ENCODE peak calls at places on chromosomes 11 and 22, in seven cellular contexts. U is sigmoid colon; S is right cardiac atrium; V is mammary epithelial cell; I is effector memory CD4-positive, alpha-beta T cell; H is naive thymus-derived CD4-positive, alpha-beta T cell; C is tibial nerve. Y is an unnamed sample.

GRCh38 chr22:44220727-44221680 is 40.3 kb downstream of the PARVG start:
- DNase-seq in U (peak), S (no peak), V (no peak), I (no peak), H (no peak), C (no peak), Y (no peak)

GRCh38 chr11:8287297-8288070 is 23.8 kb upstream of the LMO1 start:
- DNase-seq in U (peak), S (no peak), V (no peak), I (no peak), H (no peak), C (no peak), Y (no peak)

GRCh38 chr11:69914286-69915150 is 95.3 kb upstream of the FGF3 start:
- DNase-seq in U (peak), S (no peak), V (peak), I (no peak), H (no peak), C (no peak), Y (no peak)

GRCh38 chr22:42553475-42554361 is at the start of gene SERHL2:
- DNase-seq in U (peak), S (peak), V (peak), I (peak), H (peak), C (peak), Y (no peak)

GRCh38 chr11:33965032-33965431 is 73.2 kb upstream of the LMO2 start:
- DNase-seq in U (no peak), S (no peak), V (no peak), I (no peak), H (no peak), C (no peak), Y (no peak)

GRCh38 chr11:117819096-117820040 is 5.2 kb downstream of the FXYD2 start:
- DNase-seq in U (peak), S (peak), V (peak), I (no peak), H (no peak), C (peak), Y (no peak)

GRCh38 chr11:120471131-120471530 is 40.4 kb upstream of the GRIK4 start:
- DNase-seq in U (no peak), S (no peak), V (peak), I (no peak), H (no peak), C (no peak), Y (no peak)

GRCh38 chr11:70142171-70142875 is 60.8 kb upstream of the FADD start:
- DNase-seq in U (no peak), S (no peak), V (peak), I (no peak), H (no peak), C (no peak), Y (no peak)

GRCh38 chr11:2211113-2211971 is 39.7 kb upstream of the TH start:
- DNase-seq in U (peak), S (peak), V (no peak), I (no peak), H (no peak), C (no peak), Y (no peak)

GRCh38 chr11:58629857-58630256 is 7.4 kb downstream of the CNTF start:
- DNase-seq in U (no peak), S (no peak), V (peak), I (no peak), H (peak), C (peak), Y (no peak)

GRCh38 chr11:10490398-10491232 is 35.6 kb downstream of the AMPD3 start:
- DNase-seq in U (peak), S (peak), V (peak), I (no peak), H (no peak), C (peak), Y (no peak)

GRCh38 chr11:47768090-47768620 is 1.0 kb upstream of the FNBP4 start:
- DNase-seq in U (peak), S (peak), V (peak), I (no peak), H (no peak), C (peak), Y (no peak)

GRCh38 chr11:2690261-2690575 is 9.6 kb downstream of the KCNQ1OT1 start:
- DNase-seq in U (peak), S (no peak), V (no peak), I (no peak), H (no peak), C (no peak), Y (no peak)

GRCh38 chr11:19890308-19890707 is 177.7 kb downstream of the NAV2 start:
- DNase-seq in U (no peak), S (no peak), V (peak), I (no peak), H (no peak), C (no peak), Y (no peak)

GRCh38 chr11:26753738-26754504 is 32.1 kb upstream of the SLC5A12 start:
- DNase-seq in U (peak), S (peak), V (peak), I (no peak), H (no peak), C (peak), Y (peak)

GRCh38 chr22:50269573-50270301 is 443 bp downstream of the MAPK11 start:
- DNase-seq in U (no peak), S (peak), V (no peak), I (peak), H (no peak), C (no peak), Y (no peak)

GRCh38 chr11:42498971-42499370 is 812.8 kb upstream of the API5 start:
- DNase-seq in U (no peak), S (no peak), V (no peak), I (no peak), H (no peak), C (no peak), Y (no peak)

GRCh38 chr11:92735039-92735438 is 234.4 kb upstream of the MTNR1B start:
- DNase-seq in U (no peak), S (no peak), V (no peak), I (no peak), H (no peak), C (no peak), Y (no peak)

GRCh38 chr11:57458410-57459111 is 1.8 kb upstream of the RTN4RL2 start:
- DNase-seq in U (no peak), S (peak), V (no peak), I (peak), H (peak), C (peak), Y (no peak)

GRCh38 chr11:77147668-77148321 is 19.7 kb downstream of the MYO7A start:
- DNase-seq in U (no peak), S (peak), V (no peak), I (peak), H (peak), C (no peak), Y (peak)

GRCh38 chr22:17804331-17805080 is 30.2 kb upstream of the BID start:
- DNase-seq in U (no peak), S (peak), V (peak), I (no peak), H (no peak), C (no peak), Y (no peak)

GRCh38 chr11:83643115-83643514 is 356.9 kb upstream of the CCDC90B start:
- DNase-seq in U (no peak), S (no peak), V (no peak), I (no peak), H (no peak), C (no peak), Y (no peak)

GRCh38 chr11:83649468-83649915 is 363.3 kb upstream of the CCDC90B start:
- DNase-seq in U (no peak), S (no peak), V (no peak), I (no peak), H (no peak), C (no peak), Y (peak)

GRCh38 chr11:83645561-83645960 is 359.4 kb upstream of the CCDC90B start:
- DNase-seq in U (no peak), S (no peak), V (no peak), I (no peak), H (no peak), C (no peak), Y (no peak)

DNA sequence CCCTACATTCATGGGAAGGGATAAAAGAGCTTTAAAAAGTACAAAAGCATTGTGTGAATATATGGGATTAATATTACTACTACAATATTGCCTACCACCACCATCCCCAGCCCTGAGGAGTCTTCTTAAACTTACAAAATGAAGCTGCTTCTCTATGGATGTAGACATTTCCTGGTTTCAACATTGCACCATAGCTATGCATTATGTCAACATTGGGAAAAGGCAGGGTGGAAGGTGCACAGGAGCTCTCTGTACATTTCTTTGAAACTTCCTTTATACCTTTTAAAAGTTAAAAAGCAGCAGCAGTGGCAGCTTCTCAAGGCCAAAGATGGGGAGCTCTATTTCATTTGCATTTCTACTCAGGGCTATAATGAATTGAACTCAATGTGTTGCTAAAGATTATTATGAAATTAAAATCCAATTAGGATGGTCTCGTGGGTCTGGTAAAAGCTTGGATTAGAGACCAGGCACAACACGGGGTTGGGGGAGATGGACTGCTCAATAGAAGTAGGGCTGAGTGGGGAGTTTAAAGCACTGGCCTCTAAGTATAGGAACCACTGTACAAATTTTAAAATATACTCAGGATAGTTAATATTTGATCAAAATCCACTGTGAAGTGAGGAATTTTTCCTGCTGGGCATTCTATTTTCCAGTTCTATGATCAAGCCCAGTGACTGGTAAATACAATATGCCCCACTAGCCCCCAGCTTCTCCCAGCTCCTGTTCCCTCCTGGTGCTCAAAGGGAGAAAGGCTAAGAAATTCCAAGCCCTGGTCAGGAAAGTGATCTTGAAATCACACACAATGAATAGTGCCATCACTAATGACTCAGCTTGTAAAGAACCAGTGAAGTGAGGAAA is 362.7 kb upstream of the CCDC90B start:
- DNase-seq in U (no peak), S (no peak), V (no peak), I (no peak), H (no peak), C (no peak), Y (no peak)
- H3K27ac ChIP-seq in U (no peak), S (no peak), V (no peak), I (no peak), H (no peak), C (no peak), Y (peak)

DNA sequence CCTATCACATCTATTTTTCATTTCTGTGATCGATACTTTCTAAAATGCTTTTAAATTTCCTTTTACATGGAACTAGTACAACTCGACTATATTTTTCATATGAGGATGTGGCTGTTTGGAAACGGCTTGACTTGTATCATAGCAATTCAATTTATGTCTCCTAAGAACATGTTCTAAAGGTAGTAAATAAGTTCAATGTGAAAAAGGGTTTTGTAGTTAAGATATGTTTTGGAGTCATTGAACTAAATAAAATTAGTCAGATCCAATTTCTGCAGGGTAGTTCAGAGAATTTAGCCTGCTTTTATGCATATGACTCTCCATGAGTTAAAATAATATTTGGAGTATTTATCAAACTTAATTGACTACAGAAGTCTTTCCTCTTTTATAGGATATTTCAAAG is 1121.4 kb downstream of the LRRC4C start:
- DNase-seq in U (no peak), S (no peak), V (no peak), I (no peak), H (no peak), C (no peak), Y (no peak)
- H3K27ac ChIP-seq in U (no peak), S (no peak), V (no peak), I (no peak), H (no peak), C (no peak), Y (no peak)

DNA sequence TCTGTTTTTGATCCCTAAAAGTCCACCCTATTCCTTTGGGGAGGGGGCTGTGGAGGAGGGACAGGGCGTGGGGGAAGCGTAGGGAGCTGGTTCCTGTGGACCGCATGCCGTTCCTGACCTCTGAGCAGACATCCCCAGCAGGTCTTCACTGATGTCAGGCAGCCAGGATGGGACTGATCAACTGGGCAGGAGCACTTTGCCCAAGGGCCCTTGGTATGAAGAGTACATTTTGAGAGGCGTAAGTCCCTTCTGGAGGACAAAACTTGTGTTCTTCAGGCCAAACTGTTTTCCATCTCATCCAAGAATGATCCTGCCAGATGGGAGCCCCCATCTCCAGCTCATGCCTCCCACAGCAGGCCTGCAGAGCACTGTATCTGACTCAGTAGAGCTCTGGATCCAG is 80.9 kb upstream of the NARS2 start:
- DNase-seq in U (no peak), S (no peak), V (no peak), I (no peak), H (no peak), C (no peak), Y (no peak)
- H3K27ac ChIP-seq in U (no peak), S (no peak), V (no peak), I (no peak), H (no peak), C (no peak), Y (no peak)

GRCh38 chr22:35410663-35411034 is 10.7 kb downstream of the MCM5 start:
- DNase-seq in U (no peak), S (no peak), V (no peak), I (no peak), H (no peak), C (no peak), Y (no peak)

GRCh38 chr22:35406443-35406842 is 6.5 kb downstream of the MCM5 start:
- DNase-seq in U (no peak), S (no peak), V (no peak), I (no peak), H (no peak), C (no peak), Y (no peak)

GRCh38 chr22:35407352-35407751 is 7.4 kb downstream of the MCM5 start:
- DNase-seq in U (no peak), S (no peak), V (no peak), I (no peak), H (no peak), C (no peak), Y (no peak)

GRCh38 chr22:35411112-35411511 is 11.2 kb downstream of the MCM5 start:
- DNase-seq in U (no peak), S (no peak), V (no peak), I (no peak), H (no peak), C (no peak), Y (no peak)

GRCh38 chr22:35409783-35410662 is 10.1 kb downstream of the MCM5 start:
- DNase-seq in U (no peak), S (peak), V (no peak), I (no peak), H (no peak), C (no peak), Y (no peak)
- H3K27ac ChIP-seq in U (no peak), S (no peak), V (no peak), I (no peak), H (no peak), C (no peak), Y (no peak)

GRCh38 chr11:115677190-115677589 is 173.0 kb upstream of the CADM1 start:
- DNase-seq in U (peak), S (no peak), V (no peak), I (no peak), H (no peak), C (no peak), Y (no peak)
- H3K27ac ChIP-seq in U (no peak), S (no peak), V (no peak), I (no peak), H (no peak), C (no peak), Y (no peak)

Y was measured in SK-N-MC.